ENCODE peak calls at places on chromosome 19, in six cellular contexts. One of them, this sample, is unnamed.

GRCh38 chr19:28359819-28360414 is 853.0 kb downstream of the UQCRFS1 start:
- DNase-seq in HCT116: no peak
- DNase-seq in H1: no peak
- DNase-seq in K562: no peak
- DNase-seq in GM12878: no peak
- DNase-seq in HepG2: no peak
- DNase-seq in this sample: no peak

GRCh38 chr19:48810151-48810550 is 678 bp downstream of the BCAT2 start:
- DNase-seq in H1: no peak
- DNase-seq in K562: peak
- DNase-seq in HepG2: no peak
- DNase-seq in HCT116: no peak
- DNase-seq in GM12878: no peak
- DNase-seq in this sample: no peak

GRCh38 chr19:12364391-12365093 is 941 bp downstream of the ZNF442 start:
- DNase-seq in HepG2: no peak
- DNase-seq in HCT116: no peak
- DNase-seq in H1: no peak
- DNase-seq in K562: peak
- DNase-seq in GM12878: no peak
- DNase-seq in this sample: no peak

GRCh38 chr19:10565567-10566407 is at the start of gene KRI1:
- DNase-seq in H1: peak
- DNase-seq in GM12878: peak
- DNase-seq in HepG2: peak
- DNase-seq in K562: peak
- DNase-seq in HCT116: peak
- DNase-seq in this sample: peak

GRCh38 chr19:3482507-3483225 is 575 bp downstream of the SMIM44 start:
- DNase-seq in GM12878: no peak
- DNase-seq in K562: peak
- DNase-seq in H1: no peak
- DNase-seq in HCT116: no peak
- DNase-seq in HepG2: no peak
- DNase-seq in this sample: no peak

GRCh38 chr19:11539495-11540365 is 1.1 kb downstream of the CNN1 start:
- DNase-seq in K562: peak
- DNase-seq in GM12878: no peak
- DNase-seq in HCT116: no peak
- DNase-seq in H1: peak
- DNase-seq in HepG2: no peak
- DNase-seq in this sample: no peak

GRCh38 chr19:3979289-3979673 is 6.0 kb downstream of the EEF2 start:
- DNase-seq in HCT116: no peak
- DNase-seq in GM12878: no peak
- DNase-seq in K562: peak
- DNase-seq in H1: peak
- DNase-seq in HepG2: no peak
- DNase-seq in this sample: no peak

GRCh38 chr19:28394705-28395104 is 818.2 kb downstream of the UQCRFS1 start:
- DNase-seq in HCT116: no peak
- DNase-seq in K562: no peak
- DNase-seq in HepG2: no peak
- DNase-seq in H1: no peak
- DNase-seq in GM12878: no peak
- DNase-seq in this sample: no peak

GRCh38 chr19:8335343-8336071 is 7.6 kb downstream of the KANK3 start:
- DNase-seq in K562: peak
- DNase-seq in HepG2: no peak
- DNase-seq in H1: peak
- DNase-seq in HCT116: no peak
- DNase-seq in GM12878: no peak
- DNase-seq in this sample: no peak

GRCh38 chr19:6590458-6591319 is at the start of gene CD70:
- DNase-seq in H1: peak
- DNase-seq in GM12878: peak
- DNase-seq in HCT116: no peak
- DNase-seq in K562: peak
- DNase-seq in HepG2: no peak
- DNase-seq in this sample: no peak

GRCh38 chr19:23404676-23405075 is 9.4 kb upstream of the ZNF91 start:
- DNase-seq in GM12878: no peak
- DNase-seq in HepG2: no peak
- DNase-seq in K562: no peak
- DNase-seq in H1: no peak
- DNase-seq in HCT116: no peak
- DNase-seq in this sample: no peak

GRCh38 chr19:10660346-10660745 is 6.2 kb downstream of the ILF3 start:
- DNase-seq in HCT116: no peak
- DNase-seq in H1: no peak
- DNase-seq in HepG2: no peak
- DNase-seq in GM12878: no peak
- DNase-seq in K562: no peak
- DNase-seq in this sample: no peak

GRCh38 chr19:46993622-46994021 is 26.0 kb upstream of the NPAS1 start:
- DNase-seq in K562: no peak
- DNase-seq in GM12878: no peak
- DNase-seq in H1: no peak
- DNase-seq in HepG2: no peak
- DNase-seq in HCT116: no peak
- DNase-seq in this sample: no peak

GRCh38 chr19:46994141-46994686 is 25.4 kb upstream of the NPAS1 start:
- DNase-seq in HepG2: no peak
- DNase-seq in GM12878: no peak
- DNase-seq in HCT116: no peak
- DNase-seq in H1: no peak
- DNase-seq in K562: no peak
- DNase-seq in this sample: no peak

GRCh38 chr19:46990998-46991676 is 28.5 kb upstream of the NPAS1 start:
- DNase-seq in H1: peak
- DNase-seq in GM12878: peak
- DNase-seq in HepG2: peak
- DNase-seq in K562: peak
- DNase-seq in HCT116: peak
- DNase-seq in this sample: peak

GRCh38 chr19:46995492-46995891 is 24.1 kb upstream of the NPAS1 start:
- DNase-seq in HepG2: no peak
- DNase-seq in K562: no peak
- DNase-seq in GM12878: no peak
- DNase-seq in H1: no peak
- DNase-seq in HCT116: no peak
- DNase-seq in this sample: no peak

DNA sequence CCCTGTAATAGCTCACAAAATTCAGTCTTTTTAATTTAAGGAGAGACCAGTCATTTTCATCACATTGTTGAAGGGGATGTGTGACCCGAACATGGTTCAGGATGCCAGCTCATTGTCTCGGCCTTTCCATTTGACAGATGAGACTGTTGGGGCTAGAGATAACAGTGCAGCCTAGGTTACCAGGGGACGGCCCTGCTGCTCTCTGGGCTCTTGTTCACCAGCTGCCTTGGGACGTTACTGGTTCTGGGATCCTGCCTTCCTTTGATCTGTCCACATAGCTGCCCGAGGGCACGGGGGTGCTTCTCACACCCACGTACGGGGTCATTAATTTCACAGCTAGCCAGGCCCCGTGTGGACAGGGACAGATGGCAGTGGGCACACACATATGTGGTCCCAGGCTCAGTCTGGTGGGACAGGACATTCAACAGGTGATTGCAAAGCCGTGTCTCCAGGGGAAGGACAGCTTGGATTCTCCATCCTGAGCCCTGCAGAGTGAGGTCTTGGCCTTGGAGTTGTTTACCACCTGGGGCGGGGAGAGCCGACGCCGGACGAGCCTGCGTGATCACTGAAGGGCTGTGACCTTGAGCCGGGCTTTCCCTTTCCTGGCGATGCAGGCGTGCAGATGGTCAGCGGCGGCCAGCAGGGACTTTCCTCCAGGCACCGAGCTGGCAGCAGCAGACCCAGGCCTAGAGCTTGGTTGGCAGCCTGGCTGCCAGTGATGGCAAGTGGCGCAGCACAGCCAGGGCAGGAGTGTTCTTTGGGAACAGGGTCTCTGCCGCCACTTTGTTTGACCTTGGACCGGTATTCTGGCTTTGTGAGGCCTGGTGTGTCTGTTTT is 26.7 kb upstream of the NPAS1 start:
- DNase-seq in HepG2: no peak
- DNase-seq in HCT116: no peak
- DNase-seq in K562: no peak
- DNase-seq in GM12878: no peak
- DNase-seq in H1: no peak
- DNase-seq in this sample: no peak
- TF ChIP-seq ZNF274 in HepG2: no peak
- TF ChIP-seq ZNF274 in HCT116: no peak
- TF ChIP-seq ZNF274 in K562: no peak
- TF ChIP-seq ZNF274 in GM12878: no peak
- TF ChIP-seq ZNF274 in H1: no peak
- TF ChIP-seq ZNF274 in this sample: no peak

GRCh38 chr19:5120321-5120720 is 151.4 kb downstream of the KDM4B start:
- DNase-seq in HCT116: no peak
- DNase-seq in H1: no peak
- DNase-seq in K562: no peak
- DNase-seq in HepG2: no peak
- DNase-seq in GM12878: no peak
- DNase-seq in this sample: no peak
- TF ChIP-seq ZNF274 in HCT116: no peak
- TF ChIP-seq ZNF274 in H1: no peak
- TF ChIP-seq ZNF274 in K562: no peak
- TF ChIP-seq ZNF274 in HepG2: no peak
- TF ChIP-seq ZNF274 in GM12878: no peak
- TF ChIP-seq ZNF274 in this sample: no peak

DNA sequence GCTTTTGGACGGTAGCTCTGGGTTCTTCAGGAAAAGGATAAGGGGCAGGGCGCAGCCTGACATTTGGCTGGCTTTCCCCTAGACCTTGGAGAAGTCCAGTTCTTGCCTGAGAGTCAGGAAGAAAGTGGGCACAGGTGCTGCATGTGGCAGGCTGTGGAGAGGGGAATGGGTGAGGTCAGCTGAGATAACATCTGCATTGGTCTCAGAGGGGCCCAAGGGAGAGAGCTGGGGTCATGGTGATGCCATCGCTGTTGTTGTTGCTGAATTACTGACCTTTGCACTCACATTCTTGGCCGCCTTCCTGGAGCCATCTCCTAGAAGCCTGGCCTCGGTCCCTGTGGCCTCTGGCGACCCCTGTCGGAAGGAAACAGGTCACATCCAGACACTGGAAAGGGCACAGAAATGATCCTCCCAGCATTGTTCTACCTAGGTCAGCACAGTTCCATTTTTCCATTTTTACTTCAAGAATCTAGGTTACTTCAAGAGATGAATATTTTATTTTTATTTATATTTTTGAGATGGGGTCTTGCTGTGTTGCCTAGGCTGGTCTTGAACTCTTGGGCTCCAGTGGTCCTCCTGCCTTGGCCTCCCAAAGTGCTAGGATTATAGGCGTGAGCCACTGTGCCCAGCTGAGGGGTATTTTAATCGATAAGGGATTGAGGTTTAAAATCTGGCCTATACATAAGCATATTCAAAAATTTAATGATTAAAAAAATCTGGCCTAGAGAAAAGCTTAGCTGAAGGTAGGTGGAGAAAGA is 6.5 kb upstream of the LIPE start:
- DNase-seq in GM12878: no peak
- DNase-seq in H1: peak
- DNase-seq in HepG2: peak
- DNase-seq in HCT116: no peak
- DNase-seq in K562: peak
- DNase-seq in this sample: no peak
- TF ChIP-seq ZNF274 in GM12878: no peak
- TF ChIP-seq ZNF274 in H1: no peak
- TF ChIP-seq ZNF274 in HepG2: peak
- TF ChIP-seq ZNF274 in HCT116: no peak
- TF ChIP-seq ZNF274 in K562: no peak
- TF ChIP-seq ZNF274 in this sample: no peak

DNA sequence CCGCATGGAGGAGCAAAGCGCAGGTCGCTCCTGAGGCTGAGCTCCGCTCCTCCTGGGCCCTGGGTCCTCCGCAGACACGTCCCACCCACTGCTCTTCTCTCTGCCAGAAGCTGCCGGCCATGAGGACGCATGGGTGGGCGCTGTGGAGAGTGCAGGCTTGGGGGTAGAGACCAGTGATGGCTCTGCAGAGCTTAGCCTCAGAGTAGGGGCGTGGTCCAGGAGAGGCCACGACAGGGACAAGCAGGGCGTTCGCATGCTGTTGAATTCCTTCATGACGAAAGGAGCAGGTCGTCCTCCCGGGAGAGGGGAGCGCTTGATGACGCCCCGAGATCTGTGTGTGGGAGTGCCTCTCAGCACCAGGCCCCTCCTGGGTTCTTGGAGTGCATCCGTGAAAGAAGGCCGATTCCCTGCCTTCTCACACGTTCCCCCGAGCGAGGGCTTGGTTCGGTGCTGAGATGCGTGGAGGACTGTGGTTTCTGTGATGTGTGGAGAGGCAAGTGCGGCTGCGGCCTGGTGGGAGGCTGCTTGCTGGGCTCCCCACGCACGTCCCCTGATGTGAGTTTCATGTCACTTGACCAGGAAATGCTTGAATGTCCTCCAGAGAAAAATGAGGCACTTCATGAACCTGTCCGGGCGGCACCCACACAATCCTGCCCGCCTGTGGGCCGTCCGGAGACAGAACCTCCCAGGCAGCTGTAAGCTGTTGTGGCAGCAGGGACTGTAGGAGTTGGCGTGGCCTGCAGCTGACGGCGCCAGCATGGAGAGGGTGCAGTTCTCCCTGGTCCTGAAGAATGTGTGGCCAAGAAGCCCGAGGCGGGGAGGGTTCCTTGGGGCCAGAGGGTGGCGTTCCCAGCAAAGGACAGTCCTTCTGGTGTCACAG is 4.5 kb downstream of the SF3A2 start:
- DNase-seq in H1: no peak
- DNase-seq in K562: no peak
- DNase-seq in HepG2: no peak
- DNase-seq in HCT116: no peak
- DNase-seq in GM12878: no peak
- DNase-seq in this sample: no peak
- TF ChIP-seq ZNF274 in H1: no peak
- TF ChIP-seq ZNF274 in K562: no peak
- TF ChIP-seq ZNF274 in HepG2: no peak
- TF ChIP-seq ZNF274 in HCT116: no peak
- TF ChIP-seq ZNF274 in GM12878: no peak
- TF ChIP-seq ZNF274 in this sample: no peak